ENCODE peak calls at places on chromosomes 7 and 10, in six cellular contexts. C is ELF-1, E is WERI-Rb-1, I is iris pigment epithelial cell, M is neural progenitor cell, N is left ventricle myocardium inferior. D is an unnamed sample.

GRCh38 chr7:143205560-143206293 is 16.1 kb upstream of the TAS2R40 start:
- DNase-seq in C (no peak), E (no peak), I (no peak), M (no peak), N (no peak), D (no peak)

GRCh38 chr10:17984056-17984455 is 32.3 kb downstream of the SLC39A12 start:
- DNase-seq in C (no peak), E (no peak), I (peak; percentile 82), M (no peak), N (no peak), D (no peak)

GRCh38 chr7:157944051-157944450 is 607.2 kb downstream of the DNAJB6 start:
- DNase-seq in C (no peak), E (no peak), I (no peak), M (no peak), N (no peak), D (no peak)

GRCh38 chr10:66828957-66829356 is 96.9 kb upstream of the LRRTM3 start:
- DNase-seq in C (no peak), E (no peak), I (no peak), M (no peak), N (no peak), D (no peak)

GRCh38 chr10:17200885-17201164 is 647 bp downstream of the TRDMT1 start:
- DNase-seq in C (no peak), E (peak; percentile 4), I (peak; percentile 42), M (no peak), N (peak; percentile 18), D (no peak)

GRCh38 chr7:27160147-27160545 is 3.7 kb upstream of the HOXA7 start:
- DNase-seq in C (no peak), E (no peak), I (no peak), M (no peak), N (peak; percentile 14), D (peak; percentile 61)

GRCh38 chr10:72730462-72730861 is 38.5 kb downstream of the MCU start:
- DNase-seq in C (no peak), E (no peak), I (peak; percentile 73), M (no peak), N (no peak), D (no peak)

GRCh38 chr7:69860486-69860885 is 262.2 kb downstream of the AUTS2 start:
- DNase-seq in C (no peak), E (no peak), I (no peak), M (no peak), N (no peak), D (no peak)

GRCh38 chr7:15011289-15011688 is 108.7 kb upstream of the DGKB start:
- DNase-seq in C (peak; percentile 11), E (no peak), I (no peak), M (peak; percentile 16), N (no peak), D (no peak)

GRCh38 chr7:39969431-39969830 is 19.4 kb downstream of the CDK13 start:
- DNase-seq in C (no peak), E (no peak), I (peak; percentile 17), M (no peak), N (no peak), D (no peak)

GRCh38 chr10:124447741-124448466 is 1.9 kb downstream of the NKX1-2 start:
- DNase-seq in C (no peak), E (peak; percentile 23), I (no peak), M (peak; percentile 62), N (no peak), D (no peak)

GRCh38 chr10:4822208-4822607 is 3.8 kb upstream of the AKR1E2 start:
- DNase-seq in C (no peak), E (no peak), I (no peak), M (no peak), N (no peak), D (no peak)

GRCh38 chr7:40297741-40298311 is 163.0 kb downstream of the SUGCT start:
- DNase-seq in C (no peak), E (no peak), I (peak; percentile 67), M (no peak), N (no peak), D (no peak)

GRCh38 chr10:79028456-79029010 is 40.2 kb upstream of the ZMIZ1 start:
- DNase-seq in C (no peak), E (no peak), I (no peak), M (no peak), N (no peak), D (peak; percentile 42)

GRCh38 chr7:75711634-75712494 is 26.9 kb downstream of the HIP1 start:
- DNase-seq in C (peak; percentile 72), E (no peak), I (peak; percentile 67), M (no peak), N (no peak), D (no peak)

D was measured in sciatic nerve.